ENCODE peak calls at places on chromosome 5, in seven cellular contexts. E is tibial nerve, O is heart left ventricle, V is ovary, L is stomach, A is testis, D is IMR-90. F is an unnamed sample. For H3K4me1, the result is how much of the 10 kb centered on the place peaks cover.

GRCh38 chr5:83891261-83891660 is 170.6 kb upstream of the HAPLN1 start:
- DNase-seq in E (no peak), O (no peak), V (no peak), L (no peak), A (no peak), D (peak), F (no peak)

GRCh38 chr5:171371326-171371725 is 16.3 kb upstream of the NPM1 start:
- DNase-seq in E (no peak), O (no peak), V (no peak), L (no peak), A (no peak), D (no peak), F (no peak)

GRCh38 chr5:138944527-138945322 is 69.6 kb upstream of the LRRTM2 start:
- DNase-seq in E (no peak), O (no peak), V (no peak), L (peak), A (no peak), D (no peak), F (no peak)

GRCh38 chr5:14266171-14266570 is 123.0 kb downstream of the TRIO start:
- DNase-seq in E (no peak), O (no peak), V (no peak), L (no peak), A (no peak), D (no peak), F (no peak)

GRCh38 chr5:169307648-169308047 is 6.7 kb upstream of the SLIT3 start:
- DNase-seq in E (no peak), O (no peak), V (no peak), L (no peak), A (no peak), D (no peak), F (no peak)

GRCh38 chr5:71732011-71732410 is 12.9 kb downstream of the CARTPT start:
- DNase-seq in E (no peak), O (no peak), V (no peak), L (no peak), A (no peak), D (no peak), F (no peak)

GRCh38 chr5:55853818-55854217 is 2.7 kb downstream of the IL31RA start:
- DNase-seq in E (no peak), O (no peak), V (no peak), L (no peak), A (no peak), D (peak), F (no peak)

GRCh38 chr5:80874162-80874561 is 86.0 kb upstream of the RASGRF2 start:
- DNase-seq in E (no peak), O (no peak), V (no peak), L (no peak), A (no peak), D (no peak), F (no peak)

GRCh38 chr5:14901462-14902051 is 30.0 kb upstream of the ANKH start:
- DNase-seq in E (no peak), O (peak), V (no peak), L (no peak), A (no peak), D (peak), F (no peak)

GRCh38 chr5:160382361-160382760 is 11.9 kb upstream of the C1QTNF2 start:
- DNase-seq in E (no peak), O (no peak), V (no peak), L (no peak), A (no peak), D (no peak), F (no peak)

GRCh38 chr5:136191304-136192014 is 1.5 kb downstream of the SMIM32 start:
- DNase-seq in E (no peak), O (no peak), V (no peak), L (no peak), A (no peak), D (peak), F (peak)

GRCh38 chr5:343461-344401 is 22.2 kb downstream of the AHRR start:
- DNase-seq in E (no peak), O (no peak), V (peak), L (peak), A (peak), D (peak), F (peak)

GRCh38 chr5:3333105-3333504 is 262.5 kb upstream of the IRX1 start:
- DNase-seq in E (no peak), O (no peak), V (no peak), L (no peak), A (no peak), D (no peak), F (no peak)

GRCh38 chr5:122401991-122402710 is 90.1 kb downstream of the SNCAIP start:
- DNase-seq in E (no peak), O (no peak), V (no peak), L (no peak), A (no peak), D (no peak), F (no peak)

GRCh38 chr5:1281038-1281882 is 13.6 kb downstream of the TERT start:
- DNase-seq in E (no peak), O (peak), V (no peak), L (no peak), A (no peak), D (no peak), F (peak)

GRCh38 chr5:142433526-142434321 is 108.9 kb upstream of the SPRY4 start:
- DNase-seq in E (no peak), O (no peak), V (no peak), L (no peak), A (no peak), D (peak), F (no peak)

GRCh38 chr5:32536246-32536645 is 49.1 kb upstream of the SUB1 start:
- DNase-seq in E (no peak), O (no peak), V (no peak), L (no peak), A (no peak), D (no peak), F (no peak)

GRCh38 chr5:59209758-59210359 is 627.0 kb downstream of the RAB3C start:
- DNase-seq in E (no peak), O (no peak), V (no peak), L (no peak), A (no peak), D (peak), F (no peak)

GRCh38 chr5:128538249-128539037 is 398 bp upstream of the FBN2 start:
- DNase-seq in E (peak), O (peak), V (peak), L (no peak), A (peak), D (peak), F (peak)

GRCh38 chr5:55324815-55325418 is 17.1 kb downstream of the MTREX start:
- DNase-seq in E (no peak), O (no peak), V (no peak), L (no peak), A (no peak), D (peak), F (no peak)

GRCh38 chr5:73792687-73793320 is 166.8 kb downstream of the ARHGEF28 start:
- DNase-seq in E (peak), O (peak), V (peak), L (peak), A (peak), D (peak), F (peak)

GRCh38 chr5:1003296-1003937 is 5.2 kb upstream of the NKD2 start:
- DNase-seq in E (peak), O (no peak), V (peak), L (peak), A (peak), D (no peak), F (peak)

GRCh38 chr5:154135125-154135524 is 55.4 kb upstream of the GALNT10 start:
- DNase-seq in E (no peak), O (no peak), V (no peak), L (no peak), A (no peak), D (no peak), F (no peak)

GRCh38 chr5:10552183-10553143 is 11.4 kb upstream of the ANKRD33B start:
- DNase-seq in E (no peak), O (no peak), V (no peak), L (no peak), A (no peak), D (peak), F (no peak)

GRCh38 chr5:2038337-2039179 is 155.8 kb upstream of the IRX4 start:
- DNase-seq in E (no peak), O (peak), V (peak), L (peak), A (peak), D (peak), F (peak)

GRCh38 chr5:148937830-148938534 is 111.6 kb downstream of the ADRB2 start:
- DNase-seq in E (no peak), O (no peak), V (no peak), L (no peak), A (no peak), D (no peak), F (no peak)

GRCh38 chr5:87412417-87413115 is at the start of gene CCNH:
- DNase-seq in E (peak), O (peak), V (peak), L (peak), A (peak), D (peak), F (peak)
- TF ChIP-seq POLR2A in E (peak), O (peak), V (peak), L (peak), A (peak), D (peak), F (peak)

DNA sequence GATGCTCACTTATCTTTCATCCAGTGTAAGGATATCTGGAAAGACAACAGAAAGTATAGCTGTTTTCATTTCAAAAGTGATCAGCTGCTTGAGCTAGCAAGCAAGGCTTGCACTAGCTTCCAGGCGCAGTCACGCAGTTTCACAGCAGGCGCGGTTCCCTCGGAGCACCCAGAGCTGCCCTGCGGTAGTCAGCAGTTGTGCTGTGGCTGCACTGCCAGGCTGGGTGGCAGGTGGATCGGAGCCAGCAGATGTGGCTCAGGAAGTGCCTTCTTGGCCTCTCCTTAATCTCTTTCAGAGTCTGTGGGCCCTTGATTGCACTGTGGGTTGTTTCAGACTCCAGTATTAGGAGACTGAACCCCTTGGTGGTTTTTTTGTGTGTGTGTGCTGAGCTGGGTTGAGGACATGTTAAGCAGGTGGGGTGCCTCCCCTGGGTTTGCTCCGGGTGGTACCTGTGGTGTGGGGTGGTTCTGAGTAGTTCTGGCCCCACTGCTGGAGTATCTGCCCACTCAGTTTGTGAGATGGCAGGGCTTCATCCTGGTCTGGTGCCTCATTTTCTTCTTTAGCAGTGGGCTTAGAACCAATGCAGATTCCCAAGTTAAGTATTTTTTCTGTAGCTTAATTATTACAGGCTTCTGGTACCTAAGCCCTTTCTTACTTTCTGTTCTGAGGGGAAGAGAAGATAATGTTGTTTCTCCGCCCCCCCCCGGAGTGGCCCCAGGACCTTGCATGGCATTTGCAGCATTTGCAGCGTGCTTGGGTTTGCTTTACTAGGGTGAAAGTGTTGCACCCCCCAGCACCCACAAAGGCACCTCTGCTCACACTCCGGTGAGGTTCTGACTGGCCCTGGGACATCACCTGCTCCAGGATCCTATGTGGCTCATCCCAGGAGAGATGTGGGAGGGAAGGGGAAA is 16.4 kb downstream of the TENT4A start:
- DNase-seq in E (no peak), O (no peak), V (no peak), L (peak), A (no peak), D (no peak), F (no peak)
- H3K4me1 ChIP-seq in E (under half), O (half or more), V (under half), L (half or more), A (under half), D (half or more), F (under half)

GRCh38 chr5:40775846-40776657 is 20.3 kb upstream of the TTC33 start:
- DNase-seq in E (no peak), O (no peak), V (no peak), L (no peak), A (no peak), D (no peak), F (no peak)
- H3K4me3 ChIP-seq in E (no peak), O (no peak), V (no peak), L (no peak), A (no peak), D (no peak), F (no peak)

GRCh38 chr5:134153241-134153640 is 23.5 kb downstream of the SKP1 start:
- DNase-seq in E (no peak), O (no peak), V (no peak), L (no peak), A (no peak), D (no peak), F (no peak)
- TF ChIP-seq POLR2A in E (no peak), O (no peak), V (no peak), L (no peak), A (no peak), D (no peak), F (no peak)

GRCh38 chr5:167207081-167207480 is 1084.4 kb upstream of the WWC1 start:
- DNase-seq in E (no peak), O (no peak), V (no peak), L (no peak), A (no peak), D (no peak), F (no peak)
- H3K4me1 ChIP-seq in E (under half), O (under half), V (under half), L (under half), A (under half), D (under half), F (under half)

GRCh38 chr5:93607367-93608258 is 24.6 kb downstream of the NR2F1 start:
- DNase-seq in E (no peak), O (no peak), V (no peak), L (no peak), A (no peak), D (peak), F (peak)
- H3K4me3 ChIP-seq in E (no peak), O (no peak), V (no peak), L (no peak), A (no peak), D (peak), F (no peak)

GRCh38 chr5:180071418-180072255 is at the start of gene RNF130:
- DNase-seq in E (peak), O (peak), V (peak), L (peak), A (peak), D (peak), F (peak)
- TF ChIP-seq POLR2A in E (peak), O (peak), V (peak), L (no peak), A (no peak), D (peak), F (peak)

DNA sequence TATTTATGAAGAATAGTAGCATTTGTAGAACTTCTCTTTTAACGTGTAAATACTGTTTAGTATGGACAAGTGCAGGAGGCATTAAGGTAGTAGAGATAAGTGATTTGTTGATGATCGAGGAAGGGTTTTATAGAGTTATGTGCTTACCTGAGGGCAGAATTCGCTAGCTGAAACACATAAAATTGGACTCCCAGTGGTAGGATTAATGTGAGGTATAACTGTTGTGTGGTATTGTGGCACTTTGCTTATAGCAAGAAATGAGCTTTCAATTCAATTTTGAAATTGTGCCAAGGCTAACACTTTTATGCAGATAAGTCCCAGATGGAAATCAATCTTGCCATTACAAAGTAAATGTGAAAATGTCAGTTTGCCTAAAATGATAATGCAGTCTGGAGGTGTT is 1.2 kb downstream of the AP3S1 start:
- DNase-seq in E (no peak), O (no peak), V (no peak), L (no peak), A (no peak), D (no peak), F (no peak)
- H3K4me1 ChIP-seq in E (under half), O (half or more), V (under half), L (under half), A (under half), D (under half), F (under half)